ENCODE peak calls at places on chromosomes 5 and 9, in eight cellular contexts. F, P, M, B, A, S, R and O are unnamed samples.

GRCh38 chr9:73116030-73116429 is 35.6 kb upstream of the ANXA1 start:
- DNase-seq in M (no peak), S (peak), P (peak), R (no peak), B (no peak), A (no peak), F (peak), O (no peak)

GRCh38 chr9:135490980-135491444 is 9.5 kb upstream of the MRPS2 start:
- DNase-seq in P (no peak), A (no peak), R (no peak), F (no peak), M (no peak), B (no peak), S (no peak), O (no peak)

GRCh38 chr5:59069438-59070079 is 486.7 kb downstream of the RAB3C start:
- DNase-seq in M (no peak), R (no peak), F (no peak), A (no peak), S (peak), P (peak), B (no peak), O (no peak)

GRCh38 chr5:107285772-107286171 is 385.0 kb downstream of the EFNA5 start:
- DNase-seq in A (no peak), S (peak), P (no peak), R (no peak), M (no peak), B (no peak), F (no peak), O (no peak)

GRCh38 chr5:179413711-179414458 is 68.6 kb upstream of the ADAMTS2 start:
- DNase-seq in F (no peak), A (no peak), R (no peak), P (no peak), S (no peak), B (no peak), M (no peak), O (peak)

GRCh38 chr9:15642369-15642962 is 89.6 kb downstream of the CCDC171 start:
- DNase-seq in B (no peak), S (peak), P (peak), M (peak), R (no peak), F (no peak), A (no peak), O (peak)

GRCh38 chr5:54457094-54457531 is 1.6 kb downstream of the HSPB3 start:
- DNase-seq in P (peak), R (no peak), B (no peak), F (peak), A (no peak), M (no peak), S (peak), O (no peak)

GRCh38 chr5:45279109-45279508 is 417.1 kb downstream of the HCN1 start:
- DNase-seq in M (no peak), R (no peak), S (no peak), P (no peak), A (no peak), F (no peak), B (no peak), O (no peak)

GRCh38 chr5:3105581-3105980 is 354.1 kb upstream of the IRX2 start:
- DNase-seq in R (no peak), F (no peak), S (no peak), A (no peak), B (no peak), P (no peak), M (no peak), O (no peak)

GRCh38 chr9:20405086-20405485 is 217.2 kb downstream of the MLLT3 start:
- DNase-seq in A (no peak), F (no peak), S (no peak), R (no peak), B (no peak), P (no peak), M (no peak), O (no peak)

GRCh38 chr5:23820764-23821471 is 313.5 kb downstream of the PRDM9 start:
- DNase-seq in M (no peak), A (no peak), R (no peak), B (no peak), S (peak), P (peak), F (no peak), O (peak)

GRCh38 chr9:135479469-135480052 is at the start of gene PPP1R26:
- DNase-seq in S (no peak), P (no peak), A (no peak), B (no peak), R (no peak), M (peak), F (no peak), O (peak)